ENCODE peak calls at places on chromosome 11, in nine cellular contexts. W, T, V, R, U, B, J, S and X are unnamed samples.

GRCh38 chr11:69499216-69499945 is 17.9 kb downstream of the LINC01488 start:
- ATAC-seq in W (no peak), T (no peak), V (no peak), R (no peak), U (no peak), B (no peak), J (no peak), S (no peak), X (peak)

GRCh38 chr11:122853971-122854446 is 15.7 kb downstream of the CRTAM start:
- ATAC-seq in W (no peak), T (peak), V (no peak), R (peak), U (peak), B (no peak), J (no peak), S (no peak), X (no peak)

GRCh38 chr11:61888043-61888442 is 3.3 kb downstream of the FADS3 start:
- ATAC-seq in W (no peak), T (no peak), V (no peak), R (no peak), U (no peak), B (no peak), J (no peak), S (no peak), X (no peak)

GRCh38 chr11:102763440-102763839 is 17.0 kb downstream of the MMP10 start:
- ATAC-seq in W (no peak), T (no peak), V (no peak), R (no peak), U (no peak), B (no peak), J (no peak), S (no peak), X (no peak)

GRCh38 chr11:85704967-85705366 is 19.0 kb upstream of the CCDC89 start:
- ATAC-seq in W (no peak), T (no peak), V (no peak), R (no peak), U (no peak), B (no peak), J (no peak), S (no peak), X (no peak)

GRCh38 chr11:16857186-16857585 is 118.7 kb downstream of the C11orf58 start:
- ATAC-seq in W (no peak), T (no peak), V (no peak), R (no peak), U (no peak), B (no peak), J (no peak), S (no peak), X (no peak)

GRCh38 chr11:9974375-9974774 is 310.5 kb downstream of the SWAP70 start:
- ATAC-seq in W (no peak), T (no peak), V (no peak), R (no peak), U (no peak), B (no peak), J (no peak), S (no peak), X (no peak)

GRCh38 chr11:25855916-25856315 is 476.0 kb upstream of the ANO3 start:
- ATAC-seq in W (no peak), T (no peak), V (no peak), R (no peak), U (no peak), B (no peak), J (no peak), S (no peak), X (no peak)